ENCODE peak calls at places on chromosomes 7 and 10, in seven cellular contexts. One of them, this sample, is unnamed. For H3K36me3, the result is how much of the 10 kb centered on the place peaks cover.

GRCh38 chr7:110534241-110534931 is 556.5 kb upstream of the LRRN3 start:
- DNase-seq in astrocyte: peak
- DNase-seq in tibial artery: no peak
- DNase-seq in left ventricle myocardium inferior: no peak
- DNase-seq in psoas muscle: no peak
- DNase-seq in SK-N-SH: peak
- DNase-seq in gastrocnemius medialis: no peak
- DNase-seq in this sample: no peak

GRCh38 chr7:15489383-15489782 is 72.4 kb downstream of the AGMO start:
- DNase-seq in astrocyte: no peak
- DNase-seq in tibial artery: no peak
- DNase-seq in left ventricle myocardium inferior: no peak
- DNase-seq in psoas muscle: no peak
- DNase-seq in SK-N-SH: no peak
- DNase-seq in gastrocnemius medialis: no peak
- DNase-seq in this sample: no peak

GRCh38 chr7:8214162-8214897 is 47.6 kb downstream of the ICA1 start:
- DNase-seq in astrocyte: peak
- DNase-seq in tibial artery: no peak
- DNase-seq in left ventricle myocardium inferior: no peak
- DNase-seq in psoas muscle: no peak
- DNase-seq in SK-N-SH: no peak
- DNase-seq in gastrocnemius medialis: no peak
- DNase-seq in this sample: no peak

GRCh38 chr10:86061301-86061873 is 305.2 kb downstream of the GRID1 start:
- DNase-seq in astrocyte: no peak
- DNase-seq in tibial artery: no peak
- DNase-seq in left ventricle myocardium inferior: no peak
- DNase-seq in psoas muscle: no peak
- DNase-seq in SK-N-SH: no peak
- DNase-seq in gastrocnemius medialis: no peak
- DNase-seq in this sample: no peak

GRCh38 chr7:31443457-31443856 is 70.4 kb upstream of the ITPRID1 start:
- DNase-seq in astrocyte: peak
- DNase-seq in tibial artery: no peak
- DNase-seq in left ventricle myocardium inferior: no peak
- DNase-seq in psoas muscle: no peak
- DNase-seq in SK-N-SH: peak
- DNase-seq in gastrocnemius medialis: no peak
- DNase-seq in this sample: no peak

GRCh38 chr10:130509881-130510689 is 373.9 kb downstream of the GLRX3 start:
- DNase-seq in astrocyte: no peak
- DNase-seq in tibial artery: no peak
- DNase-seq in left ventricle myocardium inferior: no peak
- DNase-seq in psoas muscle: no peak
- DNase-seq in SK-N-SH: no peak
- DNase-seq in gastrocnemius medialis: no peak
- DNase-seq in this sample: no peak

GRCh38 chr10:100033766-100034418 is 24.1 kb upstream of the DNMBP start:
- DNase-seq in astrocyte: no peak
- DNase-seq in tibial artery: no peak
- DNase-seq in left ventricle myocardium inferior: no peak
- DNase-seq in psoas muscle: no peak
- DNase-seq in SK-N-SH: no peak
- DNase-seq in gastrocnemius medialis: no peak
- DNase-seq in this sample: no peak

GRCh38 chr10:38127812-38128211 is 33.7 kb downstream of the ZNF37A start:
- DNase-seq in astrocyte: no peak
- DNase-seq in tibial artery: no peak
- DNase-seq in left ventricle myocardium inferior: no peak
- DNase-seq in psoas muscle: no peak
- DNase-seq in SK-N-SH: no peak
- DNase-seq in gastrocnemius medialis: no peak
- DNase-seq in this sample: no peak

GRCh38 chr7:47968852-47969774 is 10.3 kb downstream of the HUS1 start:
- DNase-seq in astrocyte: peak
- DNase-seq in tibial artery: no peak
- DNase-seq in left ventricle myocardium inferior: peak
- DNase-seq in psoas muscle: peak
- DNase-seq in SK-N-SH: peak
- DNase-seq in gastrocnemius medialis: no peak
- DNase-seq in this sample: peak

GRCh38 chr7:21256310-21256877 is 171.5 kb upstream of the SP4 start:
- DNase-seq in astrocyte: peak
- DNase-seq in tibial artery: no peak
- DNase-seq in left ventricle myocardium inferior: no peak
- DNase-seq in psoas muscle: no peak
- DNase-seq in SK-N-SH: peak
- DNase-seq in gastrocnemius medialis: no peak
- DNase-seq in this sample: no peak

GRCh38 chr7:23476286-23477169 is 6.2 kb upstream of the IGF2BP3 start:
- DNase-seq in astrocyte: no peak
- DNase-seq in tibial artery: no peak
- DNase-seq in left ventricle myocardium inferior: no peak
- DNase-seq in psoas muscle: no peak
- DNase-seq in SK-N-SH: peak
- DNase-seq in gastrocnemius medialis: no peak
- DNase-seq in this sample: no peak

GRCh38 chr10:108375691-108376090 is 1211.2 kb upstream of the SORCS1 start:
- DNase-seq in astrocyte: peak
- DNase-seq in tibial artery: no peak
- DNase-seq in left ventricle myocardium inferior: no peak
- DNase-seq in psoas muscle: no peak
- DNase-seq in SK-N-SH: no peak
- DNase-seq in gastrocnemius medialis: no peak
- DNase-seq in this sample: no peak

GRCh38 chr7:155282671-155283070 is 15.0 kb upstream of the INSIG1 start:
- DNase-seq in astrocyte: no peak
- DNase-seq in tibial artery: peak
- DNase-seq in left ventricle myocardium inferior: no peak
- DNase-seq in psoas muscle: no peak
- DNase-seq in SK-N-SH: no peak
- DNase-seq in gastrocnemius medialis: no peak
- DNase-seq in this sample: peak

GRCh38 chr7:31192996-31193395 is 140.9 kb downstream of the ADCYAP1R1 start:
- DNase-seq in astrocyte: peak
- DNase-seq in tibial artery: no peak
- DNase-seq in left ventricle myocardium inferior: peak
- DNase-seq in psoas muscle: peak
- DNase-seq in SK-N-SH: peak
- DNase-seq in gastrocnemius medialis: no peak
- DNase-seq in this sample: peak

GRCh38 chr10:48296699-48297098 is 9.8 kb upstream of the MAPK8 start:
- DNase-seq in astrocyte: no peak
- DNase-seq in tibial artery: no peak
- DNase-seq in left ventricle myocardium inferior: no peak
- DNase-seq in psoas muscle: no peak
- DNase-seq in SK-N-SH: no peak
- DNase-seq in gastrocnemius medialis: no peak
- DNase-seq in this sample: no peak

GRCh38 chr10:3452683-3453388 is 280.3 kb upstream of the PITRM1 start:
- DNase-seq in astrocyte: peak
- DNase-seq in tibial artery: no peak
- DNase-seq in left ventricle myocardium inferior: no peak
- DNase-seq in psoas muscle: no peak
- DNase-seq in SK-N-SH: no peak
- DNase-seq in gastrocnemius medialis: peak
- DNase-seq in this sample: no peak

GRCh38 chr10:22598488-22598887 is 115.9 kb downstream of the PIP4K2A start:
- DNase-seq in astrocyte: peak
- DNase-seq in tibial artery: no peak
- DNase-seq in left ventricle myocardium inferior: no peak
- DNase-seq in psoas muscle: no peak
- DNase-seq in SK-N-SH: peak
- DNase-seq in gastrocnemius medialis: no peak
- DNase-seq in this sample: no peak

GRCh38 chr7:70775570-70776156 is 356.3 kb upstream of the GALNT17 start:
- DNase-seq in astrocyte: peak
- DNase-seq in tibial artery: no peak
- DNase-seq in left ventricle myocardium inferior: no peak
- DNase-seq in psoas muscle: no peak
- DNase-seq in SK-N-SH: no peak
- DNase-seq in gastrocnemius medialis: no peak
- DNase-seq in this sample: no peak
- H3K36me3 ChIP-seq in astrocyte: under half
- H3K36me3 ChIP-seq in tibial artery: half or more
- H3K36me3 ChIP-seq in left ventricle myocardium inferior: under half
- H3K36me3 ChIP-seq in psoas muscle: half or more
- H3K36me3 ChIP-seq in SK-N-SH: half or more
- H3K36me3 ChIP-seq in gastrocnemius medialis: half or more
- H3K36me3 ChIP-seq in this sample: half or more

GRCh38 chr10:95480102-95480900 is 80.9 kb downstream of the SORBS1 start:
- DNase-seq in astrocyte: no peak
- DNase-seq in tibial artery: no peak
- DNase-seq in left ventricle myocardium inferior: peak
- DNase-seq in psoas muscle: no peak
- DNase-seq in SK-N-SH: no peak
- DNase-seq in gastrocnemius medialis: no peak
- DNase-seq in this sample: no peak
- H3K27ac ChIP-seq in astrocyte: no peak
- H3K27ac ChIP-seq in tibial artery: peak
- H3K27ac ChIP-seq in left ventricle myocardium inferior: peak
- H3K27ac ChIP-seq in psoas muscle: peak
- H3K27ac ChIP-seq in SK-N-SH: no peak
- H3K27ac ChIP-seq in gastrocnemius medialis: peak
- H3K27ac ChIP-seq in this sample: peak

GRCh38 chr7:77698042-77698625 is 1.9 kb downstream of the RSBN1L start:
- DNase-seq in astrocyte: no peak
- DNase-seq in tibial artery: no peak
- DNase-seq in left ventricle myocardium inferior: no peak
- DNase-seq in psoas muscle: no peak
- DNase-seq in SK-N-SH: no peak
- DNase-seq in gastrocnemius medialis: no peak
- DNase-seq in this sample: no peak

GRCh38 chr7:77693830-77694583 is 2.3 kb upstream of the RSBN1L start:
- DNase-seq in astrocyte: no peak
- DNase-seq in tibial artery: no peak
- DNase-seq in left ventricle myocardium inferior: no peak
- DNase-seq in psoas muscle: no peak
- DNase-seq in SK-N-SH: no peak
- DNase-seq in gastrocnemius medialis: no peak
- DNase-seq in this sample: no peak

GRCh38 chr7:77696643-77697534 is 630 bp downstream of the RSBN1L start:
- DNase-seq in astrocyte: peak
- DNase-seq in tibial artery: peak
- DNase-seq in left ventricle myocardium inferior: peak
- DNase-seq in psoas muscle: peak
- DNase-seq in SK-N-SH: peak
- DNase-seq in gastrocnemius medialis: peak
- DNase-seq in this sample: peak

GRCh38 chr7:77697535-77697831 is 1.2 kb downstream of the RSBN1L start:
- DNase-seq in astrocyte: no peak
- DNase-seq in tibial artery: peak
- DNase-seq in left ventricle myocardium inferior: peak
- DNase-seq in psoas muscle: peak
- DNase-seq in SK-N-SH: peak
- DNase-seq in gastrocnemius medialis: no peak
- DNase-seq in this sample: peak

DNA sequence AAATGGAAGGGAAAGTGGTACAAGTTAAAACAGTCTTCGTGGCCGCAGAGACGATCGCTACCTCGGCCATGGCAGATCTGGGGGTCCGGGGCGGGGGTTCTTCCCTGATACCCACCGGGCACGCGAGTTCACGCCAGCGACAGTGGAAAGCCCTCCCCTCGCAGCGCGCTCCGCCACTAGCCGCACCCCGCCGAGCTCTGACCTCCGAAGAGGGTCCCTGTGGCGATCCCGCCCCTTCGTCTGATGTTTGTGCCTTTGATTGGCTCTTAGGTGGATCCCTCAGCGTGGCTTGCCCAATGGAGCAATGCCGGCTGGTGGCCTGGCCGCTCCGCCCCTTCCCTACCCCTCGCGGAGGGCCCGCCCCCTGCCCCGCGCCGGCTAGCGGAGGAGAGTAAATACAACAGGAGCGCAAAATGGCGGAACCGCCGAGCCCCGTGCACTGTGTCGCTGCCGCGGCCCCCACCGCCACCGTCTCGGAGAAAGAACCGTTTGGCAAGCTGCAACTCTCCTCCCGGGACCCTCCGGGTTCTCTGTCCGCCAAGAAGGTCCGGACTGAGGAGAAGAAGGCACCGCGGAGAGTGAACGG is at the start of gene RSBN1L:
- DNase-seq in astrocyte: peak
- DNase-seq in tibial artery: peak
- DNase-seq in left ventricle myocardium inferior: peak
- DNase-seq in psoas muscle: peak
- DNase-seq in SK-N-SH: peak
- DNase-seq in gastrocnemius medialis: peak
- DNase-seq in this sample: peak
- TF ChIP-seq CTCF in astrocyte: peak
- TF ChIP-seq CTCF in tibial artery: peak
- TF ChIP-seq CTCF in left ventricle myocardium inferior: peak
- TF ChIP-seq CTCF in psoas muscle: peak
- TF ChIP-seq CTCF in SK-N-SH: peak
- TF ChIP-seq CTCF in gastrocnemius medialis: peak
- TF ChIP-seq CTCF in this sample: peak

GRCh38 chr10:5896765-5897340 is 6.8 kb downstream of the FBH1 start:
- DNase-seq in astrocyte: no peak
- DNase-seq in tibial artery: no peak
- DNase-seq in left ventricle myocardium inferior: no peak
- DNase-seq in psoas muscle: no peak
- DNase-seq in SK-N-SH: no peak
- DNase-seq in gastrocnemius medialis: no peak
- DNase-seq in this sample: no peak
- H3K36me3 ChIP-seq in astrocyte: under half
- H3K36me3 ChIP-seq in tibial artery: under half
- H3K36me3 ChIP-seq in left ventricle myocardium inferior: under half
- H3K36me3 ChIP-seq in psoas muscle: under half
- H3K36me3 ChIP-seq in SK-N-SH: under half
- H3K36me3 ChIP-seq in gastrocnemius medialis: under half
- H3K36me3 ChIP-seq in this sample: under half

DNA sequence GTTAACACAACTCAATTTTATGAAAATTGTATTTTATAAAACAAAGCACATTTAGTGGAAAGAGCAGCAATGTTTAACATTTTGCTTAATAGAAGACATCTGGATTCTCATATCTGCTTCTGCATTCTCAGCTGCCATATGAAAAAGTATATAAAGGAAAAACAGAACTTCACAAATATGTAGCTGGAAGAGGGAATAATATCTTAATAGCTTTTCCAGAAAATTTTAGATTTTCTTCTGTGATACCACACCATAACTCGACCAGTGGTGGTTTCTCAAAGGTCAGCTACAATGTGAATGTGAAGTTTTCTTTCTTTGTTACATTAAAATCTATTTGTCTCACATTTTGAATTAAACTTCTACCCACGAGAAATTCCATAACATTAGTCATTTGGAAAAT is 339.9 kb downstream of the PARD3 start:
- DNase-seq in astrocyte: peak
- DNase-seq in tibial artery: no peak
- DNase-seq in left ventricle myocardium inferior: no peak
- DNase-seq in psoas muscle: no peak
- DNase-seq in SK-N-SH: no peak
- DNase-seq in gastrocnemius medialis: no peak
- DNase-seq in this sample: no peak
- H3K27ac ChIP-seq in astrocyte: no peak
- H3K27ac ChIP-seq in tibial artery: peak
- H3K27ac ChIP-seq in left ventricle myocardium inferior: no peak
- H3K27ac ChIP-seq in psoas muscle: no peak
- H3K27ac ChIP-seq in SK-N-SH: peak
- H3K27ac ChIP-seq in gastrocnemius medialis: no peak
- H3K27ac ChIP-seq in this sample: no peak